ENCODE peak calls at places on chromosome X, in eight cellular contexts. H is esophagus squamous epithelium, F is IMR-90, O is GM12892, E is Peyer's patch, T is endothelial cell of umbilical vein, J is NB4, X is heart left ventricle. Y is an unnamed sample.

GRCh38 chrX:143788265-143788664 is 67.7 kb upstream of the SPANXN2 start:
- DNase-seq in H (no peak), F (no peak), O (no peak), E (no peak), T (no peak), J (peak; percentile 53), X (no peak), Y (peak; percentile 0)

GRCh38 chrX:29617725-29618124 is 597.6 kb upstream of the MAGEB2 start:
- DNase-seq in H (no peak), F (no peak), O (no peak), E (no peak), T (no peak), J (no peak), X (no peak), Y (no peak)

GRCh38 chrX:19889582-19890342 is 2.4 kb upstream of the SH3KBP1 start:
- DNase-seq in H (no peak), F (peak; percentile 83), O (no peak), E (no peak), T (no peak), J (peak; percentile 42), X (no peak), Y (peak; percentile 79)

GRCh38 chrX:110675866-110676265 is 119.8 kb downstream of the CHRDL1 start:
- DNase-seq in H (no peak), F (no peak), O (no peak), E (no peak), T (no peak), J (no peak), X (no peak), Y (no peak)

GRCh38 chrX:53253293-53254020 is 27.9 kb downstream of the IQSEC2 start:
- DNase-seq in H (no peak), F (no peak), O (no peak), E (no peak), T (no peak), J (no peak), X (no peak), Y (no peak)

GRCh38 chrX:141375011-141375730 is 132.9 kb upstream of the SPANXC start:
- DNase-seq in H (no peak), F (peak; percentile 1), O (no peak), E (no peak), T (no peak), J (no peak), X (no peak), Y (no peak)

GRCh38 chrX:20066968-20067708 is 49.6 kb downstream of the MAP7D2 start:
- DNase-seq in H (no peak), F (peak; percentile 70), O (peak; percentile 21), E (no peak), T (peak; percentile 11), J (peak; percentile 67), X (no peak), Y (peak; percentile 43)

GRCh38 chrX:123818243-123818642 is 41.6 kb upstream of the XIAP start:
- DNase-seq in H (no peak), F (peak; percentile 84), O (no peak), E (no peak), T (no peak), J (no peak), X (no peak), Y (peak; percentile 11)

GRCh38 chrX:13761606-13762005 is 27.1 kb downstream of the OFD1 start:
- DNase-seq in H (no peak), F (peak; percentile 46), O (no peak), E (no peak), T (no peak), J (peak; percentile 37), X (no peak), Y (peak; percentile 47)

GRCh38 chrX:118178450-118178849 is 61.8 kb upstream of the KLHL13 start:
- DNase-seq in H (no peak), F (no peak), O (no peak), E (no peak), T (no peak), J (no peak), X (no peak), Y (no peak)

GRCh38 chrX:130830599-130831346 is 72.2 kb downstream of the ENOX2 start:
- DNase-seq in H (no peak), F (no peak), O (no peak), E (no peak), T (no peak), J (no peak), X (no peak), Y (peak; percentile 44)

GRCh38 chrX:110210417-110211139 is 107.3 kb downstream of the AMMECR1 start:
- DNase-seq in H (no peak), F (peak; percentile 96), O (no peak), E (no peak), T (peak; percentile 72), J (no peak), X (no peak), Y (peak; percentile 5)

GRCh38 chrX:147875866-147876596 is 35.7 kb upstream of the FMR1 start:
- DNase-seq in H (no peak), F (no peak), O (no peak), E (no peak), T (no peak), J (peak; percentile 1), X (no peak), Y (peak; percentile 0)

GRCh38 chrX:121958886-121959285 is 911.5 kb downstream of the GLUD2 start:
- DNase-seq in H (no peak), F (no peak), O (no peak), E (no peak), T (no peak), J (no peak), X (no peak), Y (no peak)

GRCh38 chrX:123920065-123920785 is 41.3 kb upstream of the STAG2 start:
- DNase-seq in H (no peak), F (peak; percentile 84), O (no peak), E (no peak), T (peak; percentile 67), J (no peak), X (no peak), Y (no peak)

GRCh38 chrX:2501246-2502102 is 698 bp upstream of the DHRSX start:
- DNase-seq in H (no peak), F (no peak), O (no peak), E (no peak), T (no peak), J (no peak), X (no peak), Y (no peak)

GRCh38 chrX:41304178-41304577 is 29.8 kb upstream of the DDX3X start:
- DNase-seq in H (no peak), F (no peak), O (no peak), E (no peak), T (no peak), J (no peak), X (no peak), Y (no peak)

GRCh38 chrX:4932790-4933189 is 1219.3 kb upstream of the PRKX start:
- DNase-seq in H (no peak), F (no peak), O (no peak), E (no peak), T (no peak), J (no peak), X (no peak), Y (no peak)

GRCh38 chrX:115449742-115450141 is 111.2 kb upstream of the PLS3 start:
- DNase-seq in H (no peak), F (no peak), O (no peak), E (no peak), T (peak; percentile 85), J (no peak), X (peak; percentile 72), Y (no peak)

GRCh38 chrX:138886769-138887168 is 175.3 kb upstream of the FGF13 start:
- DNase-seq in H (no peak), F (no peak), O (no peak), E (no peak), T (no peak), J (no peak), X (no peak), Y (no peak)

GRCh38 chrX:145292208-145292607 is 44.9 kb downstream of the SPANXN1 start:
- DNase-seq in H (no peak), F (no peak), O (no peak), E (no peak), T (no peak), J (no peak), X (no peak), Y (no peak)

GRCh38 chrX:130120321-130120731 is 10.0 kb upstream of the ELF4 start:
- DNase-seq in H (no peak), F (no peak), O (peak; percentile 43), E (peak; percentile 28), T (peak; percentile 45), J (peak; percentile 85), X (peak; percentile 63), Y (peak; percentile 50)

GRCh38 chrX:109440475-109440874 is 41.4 kb downstream of the GUCY2F start:
- DNase-seq in H (no peak), F (no peak), O (no peak), E (no peak), T (no peak), J (peak; percentile 7), X (no peak), Y (no peak)

DNA sequence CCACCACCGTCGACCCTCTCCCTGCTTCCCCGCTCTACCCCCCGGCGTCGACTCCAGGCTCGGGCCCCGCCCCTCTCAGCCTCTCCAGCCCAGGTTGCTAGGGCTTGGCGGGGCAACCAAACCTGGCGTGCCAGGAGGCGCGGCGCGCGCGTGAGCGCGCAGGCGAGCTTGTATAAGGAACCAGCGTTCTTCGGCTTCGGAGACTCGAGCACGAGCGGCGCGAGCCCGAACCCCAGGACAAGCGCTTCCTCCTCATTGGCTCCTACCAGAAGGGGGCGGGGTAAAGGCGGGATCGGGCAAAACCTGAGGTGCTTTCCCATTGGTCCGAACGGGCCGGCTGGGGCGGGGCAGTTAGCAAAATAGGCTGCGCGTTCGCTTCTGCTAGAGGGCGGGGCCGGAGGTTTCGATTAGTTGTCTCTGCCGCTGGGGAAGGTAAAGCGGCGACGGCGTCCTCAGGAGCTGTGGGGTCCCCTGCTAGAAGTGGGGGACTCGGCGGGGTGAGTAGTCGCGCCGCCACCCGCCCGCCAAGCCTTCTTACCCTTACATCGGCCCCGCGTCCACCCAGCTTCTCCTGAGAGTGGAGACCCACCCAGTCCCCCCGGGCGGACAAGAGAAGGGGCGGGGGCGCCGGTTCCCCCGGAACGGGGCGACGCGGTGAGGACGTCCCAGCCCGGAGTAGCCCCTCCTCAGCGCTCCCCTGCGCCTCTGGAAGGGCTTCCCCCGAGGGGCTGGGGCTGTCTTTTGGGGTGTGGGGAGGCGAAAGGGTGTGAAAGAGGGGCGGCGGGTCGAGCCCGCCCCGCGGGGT is at the start of gene CDKL5:
- DNase-seq in H (peak; percentile 85), F (peak; percentile 96), O (peak; percentile 53), E (peak; percentile 95), T (peak; percentile 94), J (peak; percentile 96), X (peak; percentile 96), Y (peak; percentile 95)
- TF ChIP-seq POLR2A in H (peak; percentile 61), F (peak; percentile 74), O (peak; percentile 52), E (peak; percentile 14), T (no peak), J (no peak), X (peak; percentile 93), Y (no peak)

GRCh38 chrX:154409222-154409871 is at the start of gene DNASE1L1:
- DNase-seq in H (no peak), F (peak; percentile 87), O (peak; percentile 63), E (peak; percentile 55), T (peak; percentile 92), J (peak; percentile 93), X (peak; percentile 90), Y (peak; percentile 83)
- TF ChIP-seq POLR2A in H (no peak), F (peak; percentile 33), O (no peak), E (no peak), T (peak; percentile 49), J (no peak), X (no peak), Y (peak; percentile 16)

GRCh38 chrX:16429391-16429790 is 220.6 kb upstream of the S100G start:
- DNase-seq in H (no peak), F (peak; percentile 37), O (no peak), E (no peak), T (no peak), J (no peak), X (no peak), Y (no peak)
- TF ChIP-seq POLR2A in H (no peak), F (no peak), O (no peak), E (no peak), T (no peak), J (no peak), X (no peak), Y (no peak)

GRCh38 chrX:70433848-70434351 is 10.7 kb upstream of the DLG3 start:
- DNase-seq in H (peak; percentile 9), F (peak; percentile 31), O (peak; percentile 65), E (peak; percentile 71), T (peak; percentile 49), J (peak; percentile 78), X (peak; percentile 84), Y (peak; percentile 77)
- TF ChIP-seq POLR2A in H (no peak), F (no peak), O (peak; percentile 1), E (peak; percentile 13), T (no peak), J (no peak), X (no peak), Y (no peak)

Y was measured in erythroblast.